ENCODE peak calls at places on chromosome 4, in ten cellular contexts. N is BJ; W is Peyer's patch; L is Caco-2; T is CD8-positive, alpha-beta T cell; A is H7; F is CD8-positive, alpha-beta memory T cell; S is upper lobe of left lung; O is colonic mucosa; Q is ovary. X is an unnamed sample.

GRCh38 chr4:187992971-187993370 is 2.6 kb upstream of the ZFP42 start:
- DNase-seq in N (no peak), W (no peak), L (no peak), T (no peak), A (no peak), F (no peak), S (no peak), O (no peak), Q (no peak), X (peak; percentile 61)

GRCh38 chr4:166546009-166546408 is 673.0 kb downstream of the TLL1 start:
- DNase-seq in N (no peak), W (no peak), L (no peak), T (no peak), A (no peak), F (no peak), S (no peak), O (no peak), Q (no peak), X (no peak)

GRCh38 chr4:52059372-52059771 is 8.3 kb downstream of the SPATA18 start:
- DNase-seq in N (no peak), W (no peak), L (no peak), T (no peak), A (no peak), F (no peak), S (no peak), O (peak; percentile 73), Q (no peak), X (no peak)

GRCh38 chr4:16085822-16086221 is 2.0 kb upstream of the PROM1 start:
- DNase-seq in N (no peak), W (no peak), L (no peak), T (no peak), A (no peak), F (no peak), S (no peak), O (no peak), Q (no peak), X (no peak)

GRCh38 chr4:77052352-77052751 is 23.4 kb downstream of the CCNI start:
- DNase-seq in N (peak; percentile 42), W (peak; percentile 52), L (peak; percentile 61), T (peak; percentile 30), A (peak; percentile 52), F (peak; percentile 53), S (no peak), O (peak; percentile 79), Q (peak; percentile 41), X (peak; percentile 63)

GRCh38 chr4:107862658-107863057 is 37.9 kb downstream of the SGMS2 start:
- DNase-seq in N (no peak), W (no peak), L (no peak), T (no peak), A (no peak), F (no peak), S (no peak), O (peak; percentile 25), Q (no peak), X (no peak)

GRCh38 chr4:16315451-16315850 is 89.2 kb upstream of the TAPT1 start:
- DNase-seq in N (no peak), W (no peak), L (no peak), T (no peak), A (no peak), F (no peak), S (no peak), O (no peak), Q (no peak), X (no peak)

GRCh38 chr4:6767341-6767724 is 15.2 kb upstream of the KIAA0232 start:
- DNase-seq in N (no peak), W (no peak), L (no peak), T (no peak), A (no peak), F (no peak), S (no peak), O (peak; percentile 69), Q (no peak), X (no peak)

GRCh38 chr4:31088600-31089230 is 368.5 kb downstream of the PCDH7 start:
- DNase-seq in N (peak; percentile 4), W (no peak), L (no peak), T (no peak), A (no peak), F (no peak), S (no peak), O (no peak), Q (no peak), X (no peak)

GRCh38 chr4:65461781-65462180 is 208.5 kb downstream of the EPHA5 start:
- DNase-seq in N (no peak), W (no peak), L (no peak), T (no peak), A (no peak), F (no peak), S (no peak), O (no peak), Q (no peak), X (no peak)

GRCh38 chr4:122117743-122118142 is 34.4 kb upstream of the BLTP1 start:
- DNase-seq in N (no peak), W (no peak), L (no peak), T (no peak), A (no peak), F (no peak), S (no peak), O (no peak), Q (no peak), X (no peak)

GRCh38 chr4:150789864-150790263 is 207.9 kb downstream of the MAB21L2 start:
- DNase-seq in N (no peak), W (no peak), L (no peak), T (no peak), A (no peak), F (no peak), S (no peak), O (no peak), Q (no peak), X (no peak)
- H3K27me3 ChIP-seq in N (no peaks in the 10 kb centered on the region), W (no peaks in the 10 kb centered on the region), L (no peaks in the 10 kb centered on the region), T (no peaks in the 10 kb centered on the region), A (no peaks in the 10 kb centered on the region), F (no peaks in the 10 kb centered on the region), S (no peaks in the 10 kb centered on the region), O (no peaks in the 10 kb centered on the region), Q (no peaks in the 10 kb centered on the region), X (no peaks in the 10 kb centered on the region)

GRCh38 chr4:174648859-174649258 is 126.6 kb upstream of the HPGD start:
- DNase-seq in N (no peak), W (no peak), L (no peak), T (no peak), A (no peak), F (no peak), S (no peak), O (no peak), Q (no peak), X (no peak)
- H3K27me3 ChIP-seq in N (no peaks in the 10 kb centered on the region), W (no peaks in the 10 kb centered on the region), L (no peaks in the 10 kb centered on the region), T (no peaks in the 10 kb centered on the region), A (no peaks in the 10 kb centered on the region), F (no peaks in the 10 kb centered on the region), S (no peaks in the 10 kb centered on the region), O (no peaks in the 10 kb centered on the region), Q (no peaks in the 10 kb centered on the region), X (no peaks in the 10 kb centered on the region)

DNA sequence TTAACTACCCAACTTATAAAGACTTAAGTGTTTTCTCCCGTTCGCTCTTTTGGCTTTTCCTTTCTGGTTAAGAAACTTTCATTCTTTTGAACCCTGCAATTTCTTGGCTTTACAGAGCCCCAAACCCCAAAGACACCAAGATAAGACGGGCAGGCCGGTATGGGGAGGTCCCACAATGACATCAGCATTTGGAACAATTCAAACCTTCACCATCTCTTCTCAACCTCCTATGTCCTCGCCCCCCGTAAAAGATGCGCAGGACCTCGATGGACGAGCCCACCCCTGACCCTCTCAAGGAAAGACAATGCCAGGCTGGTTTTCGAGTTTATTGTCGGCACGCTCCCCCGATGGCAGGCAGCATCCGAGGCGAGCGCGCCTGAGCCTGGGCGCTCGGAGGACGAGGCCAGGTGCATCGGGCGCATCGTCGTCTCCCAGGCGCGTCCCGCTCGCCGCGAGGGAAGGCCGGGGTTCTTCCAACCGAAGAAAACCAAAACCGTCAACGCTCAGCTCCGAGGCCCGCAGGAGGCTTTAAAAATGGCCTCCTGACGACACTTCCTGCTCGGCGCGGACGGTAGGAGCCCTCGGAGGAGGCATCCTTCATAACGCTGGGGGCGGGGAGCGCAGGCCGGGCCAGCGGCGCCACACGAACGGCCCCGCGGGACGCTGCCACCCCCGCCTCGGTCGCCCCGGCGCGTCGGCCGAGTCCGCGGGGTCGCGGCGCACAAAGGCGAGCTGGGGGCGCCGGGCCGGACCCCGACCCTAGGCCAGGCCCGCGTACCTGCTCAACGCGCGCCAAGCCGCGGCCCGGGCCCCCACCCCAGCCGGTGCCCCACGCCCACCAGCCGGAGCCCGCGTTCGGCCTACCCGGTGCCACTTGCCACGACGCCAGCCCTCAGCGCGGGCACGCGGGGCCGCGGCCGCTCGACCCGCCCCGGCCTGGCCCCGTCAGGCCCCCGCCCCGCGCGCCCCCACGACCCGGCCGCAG is 664 bp downstream of the ZNF518B start:
- DNase-seq in N (no peak), W (peak; percentile 60), L (no peak), T (peak; percentile 20), A (peak; percentile 74), F (peak; percentile 49), S (no peak), O (peak; percentile 68), Q (peak; percentile 49), X (peak; percentile 54)
- H3K27me3 ChIP-seq in N (no peaks in the 10 kb centered on the region), W (no peaks in the 10 kb centered on the region), L (no peaks in the 10 kb centered on the region), T (no peaks in the 10 kb centered on the region), A (peaks cover 55% of the 10 kb centered on the region), F (no peaks in the 10 kb centered on the region), S (no peaks in the 10 kb centered on the region), O (peaks cover under 1% of the 10 kb centered on the region), Q (no peaks in the 10 kb centered on the region), X (peaks cover 39% of the 10 kb centered on the region)

GRCh38 chr4:26084414-26084813 is 170.4 kb downstream of the SMIM20 start:
- DNase-seq in N (no peak), W (no peak), L (no peak), T (no peak), A (no peak), F (no peak), S (no peak), O (no peak), Q (no peak), X (no peak)

GRCh38 chr4:26082565-26082964 is 168.5 kb downstream of the SMIM20 start:
- DNase-seq in N (no peak), W (no peak), L (no peak), T (no peak), A (no peak), F (no peak), S (no peak), O (no peak), Q (no peak), X (no peak)

GRCh38 chr4:26081795-26082498 is 167.9 kb downstream of the SMIM20 start:
- DNase-seq in N (no peak), W (no peak), L (no peak), T (no peak), A (peak; percentile 53), F (no peak), S (no peak), O (no peak), Q (no peak), X (no peak)

GRCh38 chr4:26085581-26085980 is 171.6 kb downstream of the SMIM20 start:
- DNase-seq in N (no peak), W (no peak), L (no peak), T (no peak), A (no peak), F (no peak), S (no peak), O (no peak), Q (no peak), X (no peak)

GRCh38 chr4:26083987-26084386 is 170.0 kb downstream of the SMIM20 start:
- DNase-seq in N (peak; percentile 87), W (no peak), L (no peak), T (no peak), A (no peak), F (no peak), S (no peak), O (no peak), Q (no peak), X (no peak)
- H3K27me3 ChIP-seq in N (peaks cover 24% of the 10 kb centered on the region), W (no peaks in the 10 kb centered on the region), L (no peaks in the 10 kb centered on the region), T (no peaks in the 10 kb centered on the region), A (no peaks in the 10 kb centered on the region), F (no peaks in the 10 kb centered on the region), S (no peaks in the 10 kb centered on the region), O (no peaks in the 10 kb centered on the region), Q (no peaks in the 10 kb centered on the region), X (no peaks in the 10 kb centered on the region)

X was measured in H9.